ENCODE peak calls at places on chromosomes 12 and 14, in four cellular contexts. B, C, S and Y are unnamed samples.

GRCh38 chr14:61152851-61153364 is 128.2 kb downstream of the TMEM30B start:
- DNase-seq in S (no peak), B (no peak), C (no peak), Y (no peak)

GRCh38 chr12:110880651-110881050 is 33.9 kb downstream of the CCDC63 start:
- DNase-seq in C (no peak), S (no peak), B (no peak), Y (no peak)

GRCh38 chr14:94612174-94612573 is at the start of gene SERPINA3:
- DNase-seq in S (no peak), B (no peak), C (no peak), Y (no peak)

GRCh38 chr14:30630248-30630647 is 8.1 kb downstream of the SCFD1 start:
- DNase-seq in B (no peak), S (no peak), C (no peak), Y (no peak)

GRCh38 chr12:5870183-5870582 is 74.9 kb downstream of the ANO2 start:
- DNase-seq in B (no peak), S (no peak), C (no peak), Y (no peak)

GRCh38 chr12:53292441-53292840 is 2.9 kb upstream of the PFDN5 start:
- DNase-seq in S (no peak), B (no peak), C (no peak), Y (no peak)

GRCh38 chr14:59632381-59632780 is 55.8 kb upstream of the CCDC175 start:
- DNase-seq in B (peak; percentile 58), S (no peak), C (no peak), Y (no peak)

GRCh38 chr12:7209958-7210357 is 20.5 kb downstream of the PEX5 start:
- DNase-seq in S (no peak), B (no peak), C (no peak), Y (no peak)

GRCh38 chr12:97764700-97765099 is 302.1 kb downstream of the RMST start:
- DNase-seq in B (no peak), C (no peak), S (no peak), Y (no peak)

GRCh38 chr12:2959508-2960431 is 573 bp downstream of the TEAD4 start:
- DNase-seq in C (peak; percentile 35), B (peak; percentile 88), S (no peak), Y (no peak)

GRCh38 chr12:65878540-65878939 is 54.3 kb downstream of the HMGA2 start:
- DNase-seq in S (no peak), C (no peak), B (no peak), Y (no peak)

GRCh38 chr14:103121846-103122577 is 1.2 kb upstream of the TNFAIP2 start:
- DNase-seq in C (peak; percentile 84), B (peak; percentile 86), S (peak; percentile 87), Y (no peak)

GRCh38 chr12:9103050-9103854 is 12.5 kb downstream of the A2M start:
- DNase-seq in C (no peak), S (no peak), B (no peak), Y (no peak)

GRCh38 chr12:52630104-52630500 is 11.7 kb upstream of the KRT73 start:
- DNase-seq in B (no peak), C (no peak), S (no peak), Y (no peak)

GRCh38 chr12:89162704-89163261 is 189.5 kb downstream of the DUSP6 start:
- DNase-seq in S (peak; percentile 16), B (no peak), C (peak; percentile 70), Y (no peak)

GRCh38 chr12:79618848-79619404 is 71.8 kb downstream of the PAWR start:
- DNase-seq in B (no peak), C (no peak), S (no peak), Y (no peak)

GRCh38 chr12:77521458-77522115 is 309.1 kb upstream of the NAV3 start:
- DNase-seq in S (no peak), C (no peak), B (no peak), Y (no peak)

GRCh38 chr12:116813271-116814041 is 67.8 kb downstream of the HRK start:
- DNase-seq in C (no peak), S (no peak), B (no peak), Y (no peak)

GRCh38 chr12:56160160-56160763 is 2.1 kb downstream of the MYL6 start:
- DNase-seq in S (no peak), B (no peak), C (peak; percentile 39), Y (peak; percentile 67)

GRCh38 chr14:94989946-94990345 is 167.4 kb downstream of the DICER1 start:
- DNase-seq in S (no peak), C (no peak), B (no peak), Y (no peak)

GRCh38 chr14:71659165-71659564 is 273.1 kb upstream of the RGS6 start:
- DNase-seq in B (no peak), C (no peak), S (no peak), Y (no peak)

GRCh38 chr12:105924526-105925208 is 214.1 kb downstream of the NUAK1 start:
- DNase-seq in S (no peak), C (no peak), B (no peak), Y (no peak)

GRCh38 chr12:64691793-64692583 is 67.2 kb downstream of the GNS start:
- DNase-seq in C (no peak), S (no peak), B (no peak), Y (no peak)

GRCh38 chr12:53805801-53806200 is 54.0 kb upstream of the CISTR start:
- DNase-seq in S (no peak), B (no peak), C (no peak), Y (no peak)

GRCh38 chr14:103057028-103057371 is 349 bp downstream of the CDC42BPB start:
- DNase-seq in S (no peak), B (peak; percentile 43), C (no peak), Y (no peak)

GRCh38 chr12:65355461-65355860 is 77.0 kb downstream of the MSRB3 start:
- DNase-seq in S (no peak), C (no peak), B (no peak), Y (no peak)

GRCh38 chr14:96979611-96980074 is 182.5 kb downstream of the VRK1 start:
- DNase-seq in C (no peak), S (no peak), B (peak; percentile 29), Y (no peak)

GRCh38 chr12:122012184-122012583 is 9.5 kb upstream of the BCL7A start:
- DNase-seq in B (no peak), S (no peak), C (no peak), Y (no peak)

GRCh38 chr14:85093631-85094330 is 436.2 kb upstream of the FLRT2 start:
- DNase-seq in B (no peak), C (no peak), S (no peak), Y (no peak)

GRCh38 chr12:18439541-18439940 is 178.2 kb downstream of the PIK3C2G start:
- DNase-seq in S (no peak), B (no peak), C (no peak), Y (no peak)

GRCh38 chr12:34405286-34406227 is 383.3 kb downstream of the ALG10 start:
- DNase-seq in S (peak; percentile 1), C (peak; percentile 12), B (peak; percentile 0), Y (no peak)

GRCh38 chr12:21774358-21775129 is at the start of gene KCNJ8:
- DNase-seq in B (peak; percentile 87), C (peak; percentile 89), S (peak; percentile 16), Y (no peak)
- H3K27ac ChIP-seq in B (peak within 1 kb of the TSS; percentile 86), C (peak within 1 kb of the TSS; percentile 64), S (peak within 1 kb of the TSS; percentile 83), Y (no peak within 1 kb of the TSS)

GRCh38 chr14:54696998-54697397 is 130.1 kb downstream of the SAMD4A start:
- DNase-seq in S (no peak), B (no peak), C (no peak), Y (no peak)

GRCh38 chr14:54697806-54698205 is 130.9 kb downstream of the SAMD4A start:
- DNase-seq in C (no peak), B (no peak), S (no peak), Y (no peak)

GRCh38 chr14:54699735-54700134 is 132.8 kb downstream of the SAMD4A start:
- DNase-seq in S (no peak), C (no peak), B (no peak), Y (no peak)

GRCh38 chr14:54699087-54699530 is 132.2 kb downstream of the SAMD4A start:
- DNase-seq in S (no peak), B (no peak), C (peak; percentile 43), Y (no peak)

GRCh38 chr14:54698501-54698900 is 131.6 kb downstream of the SAMD4A start:
- DNase-seq in C (no peak), B (no peak), S (no peak), Y (no peak)
- H3K27ac ChIP-seq in C (peak overlapping the region; percentile 58), B (peak overlapping the region; percentile 24), S (peak overlapping the region; percentile 0), Y (no peak overlapping the region)

DNA sequence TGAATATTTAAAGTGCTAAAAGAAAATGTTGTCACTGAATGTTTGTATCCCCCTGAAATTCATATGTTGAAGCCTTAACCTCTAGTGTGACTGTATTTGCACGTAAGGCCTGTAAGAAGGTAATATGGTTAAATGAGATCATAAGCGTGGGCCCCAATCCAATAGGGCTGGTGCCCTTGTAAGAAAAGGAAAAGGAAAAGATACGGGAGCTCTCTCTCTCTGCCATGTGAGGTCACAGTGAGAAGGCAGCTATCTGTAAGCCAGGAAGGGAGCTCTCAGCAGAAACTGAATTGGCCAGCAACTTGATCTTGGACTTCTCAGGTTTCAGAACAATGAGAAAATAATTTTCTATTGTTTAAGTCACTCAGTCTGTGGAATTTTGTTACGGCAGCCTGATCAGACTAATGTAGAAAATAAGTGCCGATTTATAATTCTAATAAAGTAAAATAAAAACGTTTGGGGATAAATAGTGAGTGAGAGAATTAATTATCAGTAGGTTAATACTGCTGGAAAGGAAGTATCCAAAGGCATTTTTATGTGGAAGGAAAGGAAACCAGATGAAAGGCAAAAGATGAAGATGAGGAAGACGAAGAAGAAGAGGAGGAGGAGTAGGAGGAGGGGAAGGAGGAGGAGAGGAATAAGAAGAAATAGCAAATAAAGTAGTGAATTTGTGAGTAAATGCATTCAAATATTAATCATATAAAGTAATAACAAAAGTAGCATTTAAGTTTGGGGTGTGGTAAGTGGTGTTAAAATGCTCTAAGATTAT is 188.5 kb upstream of the KRR1 start:
- DNase-seq in S (no peak), C (no peak), B (no peak), Y (no peak)
- H3K27ac ChIP-seq in S (no peak overlapping the region), C (no peak overlapping the region), B (no peak overlapping the region), Y (no peak overlapping the region)

GRCh38 chr14:105490318-105490571 is 801 bp upstream of the TEDC1 start:
- DNase-seq in C (no peak), B (no peak), S (no peak), Y (no peak)

GRCh38 chr14:105492051-105492965 is 1.3 kb downstream of the TEDC1 start:
- DNase-seq in S (no peak), C (no peak), B (no peak), Y (no peak)

GRCh38 chr14:105489607-105490317 is 1.3 kb upstream of the TEDC1 start:
- DNase-seq in S (peak; percentile 82), B (peak; percentile 79), C (peak; percentile 89), Y (peak; percentile 93)

GRCh38 chr14:105491366-105492006 is 440 bp downstream of the TEDC1 start:
- DNase-seq in B (peak; percentile 95), C (peak; percentile 75), S (no peak), Y (peak; percentile 80)

DNA sequence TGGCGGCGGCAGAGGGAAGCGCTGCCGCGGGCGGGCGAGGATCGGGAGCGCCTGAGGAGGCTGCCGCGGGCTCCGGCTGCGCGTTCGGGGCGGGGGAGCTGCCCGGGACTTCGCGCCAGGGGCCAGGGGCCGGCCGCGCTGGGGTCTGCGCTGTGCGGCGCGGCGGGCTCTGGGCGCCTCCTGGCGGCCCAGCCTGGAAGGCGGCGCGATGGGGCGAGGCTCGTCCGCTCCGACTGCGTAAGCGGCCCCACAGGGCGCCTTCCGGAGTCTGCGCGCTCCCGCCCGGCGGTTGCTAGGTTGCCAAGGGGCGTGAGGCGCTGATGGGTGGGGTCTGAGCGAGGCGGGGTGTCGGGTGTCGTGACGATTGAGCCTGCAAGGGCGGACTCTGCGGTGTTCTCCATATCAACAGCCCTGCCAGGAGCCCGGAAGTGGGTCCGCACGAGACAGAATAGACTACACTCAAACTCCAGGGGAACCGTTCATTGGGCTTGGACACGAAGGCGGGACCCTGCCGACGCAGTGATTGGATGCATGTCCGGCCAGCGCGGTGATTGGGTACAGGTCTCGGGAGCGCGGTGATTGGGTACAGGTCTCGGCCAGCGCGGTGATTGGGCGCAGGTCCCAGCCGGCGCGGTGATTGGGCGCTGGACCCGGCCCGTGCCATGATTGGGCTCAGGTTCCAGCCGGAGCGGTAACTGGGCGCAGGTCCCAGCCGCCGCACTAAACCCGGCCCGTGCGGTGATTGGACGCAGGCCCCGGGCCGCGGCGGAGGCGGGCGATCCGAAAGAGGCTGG is at the start of gene TEDC1:
- DNase-seq in C (peak; percentile 100), S (peak; percentile 100), B (peak; percentile 95), Y (peak; percentile 100)
- H3K27ac ChIP-seq in C (peak within 1 kb of the TSS; percentile 98), S (peak within 1 kb of the TSS; percentile 97), B (peak within 1 kb of the TSS; percentile 91), Y (peak within 1 kb of the TSS; percentile 100)